ENCODE peak calls at places on chromosomes 4 and X, in seven cellular contexts. O is GM03348, N is NCI-H446, C is HCEC 1CT, I is GM12865, E is NCI-H1417, G is hepatocyte. S is an unnamed sample.

GRCh38 chr4:85257817-85258216 is 217.1 kb upstream of the ARHGAP24 start:
- DNase-seq in O (no peak), N (no peak), C (no peak), I (no peak), E (no peak), G (peak; percentile 8), S (no peak)

GRCh38 chr4:177227636-177228035 is 82.0 kb upstream of the NEIL3 start:
- DNase-seq in O (no peak), N (no peak), C (no peak), I (no peak), E (no peak), G (no peak), S (no peak)

GRCh38 chr4:91829531-91829930 is 474.2 kb upstream of the GRID2 start:
- DNase-seq in O (no peak), N (no peak), C (no peak), I (no peak), E (no peak), G (no peak), S (no peak)

GRCh38 chrX:25144043-25144940 is 128.5 kb upstream of the ARX start:
- DNase-seq in O (peak; percentile 44), N (peak; percentile 52), C (peak; percentile 8), I (peak; percentile 42), E (peak; percentile 32), G (peak; percentile 90), S (no peak)

GRCh38 chrX:13005671-13006473 is 31.0 kb downstream of the TMSB4X start:
- DNase-seq in O (no peak), N (peak; percentile 11), C (peak; percentile 9), I (peak; percentile 81), E (no peak), G (no peak), S (no peak)

GRCh38 chr4:139550724-139551429 is 5.1 kb downstream of the SETD7 start:
- DNase-seq in O (no peak), N (peak; percentile 16), C (no peak), I (no peak), E (no peak), G (peak; percentile 41), S (no peak)

GRCh38 chr4:7165874-7166201 is 26.5 kb upstream of the SORCS2 start:
- DNase-seq in O (no peak), N (no peak), C (no peak), I (no peak), E (no peak), G (no peak), S (peak; percentile 17)

GRCh38 chr4:3219761-3220481 is 29.0 kb upstream of the MSANTD1 start:
- DNase-seq in O (no peak), N (no peak), C (no peak), I (no peak), E (no peak), G (no peak), S (no peak)

GRCh38 chrX:123339201-123339905 is 155.3 kb downstream of the GRIA3 start:
- DNase-seq in O (peak; percentile 48), N (no peak), C (no peak), I (peak; percentile 14), E (no peak), G (peak; percentile 10), S (no peak)

GRCh38 chr4:88681209-88681608 is 16.4 kb downstream of the NAP1L5 start:
- DNase-seq in O (no peak), N (no peak), C (no peak), I (no peak), E (no peak), G (no peak), S (no peak)

GRCh38 chr4:88158360-88159136 is at the start of gene ABCG2:
- DNase-seq in O (peak; percentile 46), N (no peak), C (no peak), I (peak; percentile 26), E (no peak), G (peak; percentile 62), S (peak; percentile 12)

GRCh38 chr4:8580321-8581093 is at the start of gene GPR78:
- DNase-seq in O (peak; percentile 87), N (no peak), C (no peak), I (no peak), E (no peak), G (peak; percentile 90), S (no peak)

GRCh38 chrX:105695451-105695850 is 126.9 kb upstream of the NRK start:
- DNase-seq in O (no peak), N (no peak), C (peak; percentile 86), I (no peak), E (no peak), G (no peak), S (no peak)

GRCh38 chr4:158913766-158914165 is 144.9 kb downstream of the FNIP2 start:
- DNase-seq in O (peak; percentile 33), N (no peak), C (no peak), I (no peak), E (no peak), G (no peak), S (no peak)

GRCh38 chr4:68883870-68884269 is 67.7 kb downstream of the UGT2A3 start:
- DNase-seq in O (no peak), N (no peak), C (no peak), I (no peak), E (no peak), G (peak; percentile 16), S (no peak)

GRCh38 chr4:7699825-7700224 is 239.8 kb downstream of the AFAP1 start:
- DNase-seq in O (no peak), N (no peak), C (no peak), I (no peak), E (no peak), G (no peak), S (no peak)

GRCh38 chrX:141320801-141321200 is 78.5 kb upstream of the SPANXC start:
- DNase-seq in O (no peak), N (no peak), C (peak; percentile 39), I (no peak), E (no peak), G (no peak), S (no peak)

GRCh38 chr4:108738307-108738706 is 24.5 kb downstream of the ETNPPL start:
- DNase-seq in O (no peak), N (no peak), C (peak; percentile 14), I (no peak), E (no peak), G (no peak), S (no peak)

GRCh38 chr4:147492761-147493160 is 11.9 kb downstream of the EDNRA start:
- DNase-seq in O (no peak), N (no peak), C (no peak), I (peak; percentile 77), E (no peak), G (no peak), S (no peak)

GRCh38 chr4:115529126-115529525 is 415.7 kb upstream of the NDST4 start:
- DNase-seq in O (no peak), N (no peak), C (no peak), I (no peak), E (no peak), G (no peak), S (no peak)

GRCh38 chr4:183164963-183165362 is 65.9 kb downstream of the WWC2 start:
- DNase-seq in O (peak; percentile 18), N (no peak), C (no peak), I (no peak), E (peak; percentile 20), G (no peak), S (no peak)

GRCh38 chrX:120660638-120661037 is 30.8 kb upstream of the C1GALT1C1 start:
- DNase-seq in O (peak; percentile 44), N (no peak), C (no peak), I (no peak), E (no peak), G (no peak), S (no peak)

GRCh38 chrX:129115104-129115503 is 408.2 kb downstream of the SMARCA1 start:
- DNase-seq in O (no peak), N (peak; percentile 42), C (no peak), I (peak; percentile 40), E (peak; percentile 21), G (peak; percentile 58), S (no peak)

GRCh38 chr4:123976285-123976684 is 579.7 kb downstream of the SPRY1 start:
- DNase-seq in O (no peak), N (no peak), C (no peak), I (peak; percentile 2), E (peak; percentile 18), G (no peak), S (no peak)

GRCh38 chrX:113124693-113125092 is 284.1 kb upstream of the AMOT start:
- DNase-seq in O (no peak), N (no peak), C (no peak), I (no peak), E (no peak), G (no peak), S (no peak)

GRCh38 chr4:156515295-156515694 is 456.3 kb downstream of the PDGFC start:
- DNase-seq in O (no peak), N (no peak), C (peak; percentile 27), I (no peak), E (no peak), G (no peak), S (no peak)

GRCh38 chr4:116180056-116180690 is 905.2 kb downstream of the TRAM1L1 start:
- DNase-seq in O (peak; percentile 4), N (peak; percentile 70), C (no peak), I (peak; percentile 23), E (no peak), G (peak; percentile 7), S (no peak)

GRCh38 chr4:62320612-62321011 is 1120.5 kb downstream of the ADGRL3 start:
- DNase-seq in O (no peak), N (no peak), C (no peak), I (no peak), E (no peak), G (no peak), S (no peak)

GRCh38 chr4:25174674-25175073 is 14.4 kb upstream of the SEPSECS start:
- DNase-seq in O (no peak), N (no peak), C (no peak), I (no peak), E (no peak), G (no peak), S (no peak)

GRCh38 chr4:85808864-85809263 is 333.9 kb downstream of the ARHGAP24 start:
- DNase-seq in O (no peak), N (no peak), C (no peak), I (no peak), E (no peak), G (no peak), S (no peak)

GRCh38 chrX:55490974-55491373 is 1.3 kb upstream of the USP51 start:
- DNase-seq in O (no peak), N (no peak), C (no peak), I (no peak), E (no peak), G (no peak), S (no peak)

GRCh38 chr4:36551697-36552214 is 270.3 kb downstream of the DTHD1 start:
- DNase-seq in O (no peak), N (no peak), C (no peak), I (peak; percentile 79), E (no peak), G (no peak), S (no peak)

GRCh38 chr4:86233090-86233489 is 126.8 kb downstream of the MAPK10 start:
- DNase-seq in O (no peak), N (no peak), C (no peak), I (no peak), E (no peak), G (no peak), S (no peak)

S was measured in T-cell.